ENCODE peak calls at places on chromosomes 3 and 15, in six cellular contexts. W, P, T, J, U and F are unnamed samples.

GRCh38 chr15:66369773-66370651 is 13.5 kb upstream of the TIPIN start:
- DNase-seq in W (peak), P (no peak), T (peak), J (peak), U (no peak), F (no peak)

GRCh38 chr3:159781867-159782266 is 206.8 kb upstream of the IL12A start:
- DNase-seq in W (no peak), P (no peak), T (no peak), J (no peak), U (no peak), F (no peak)

GRCh38 chr15:48112242-48112641 is 8.5 kb upstream of the SLC24A5 start:
- DNase-seq in W (peak), P (peak), T (peak), J (peak), U (peak), F (peak)

GRCh38 chr3:58025824-58026579 is 17.8 kb downstream of the FLNB start:
- DNase-seq in W (peak), P (no peak), T (peak), J (no peak), U (no peak), F (no peak)

GRCh38 chr15:65856821-65857455 is 12.4 kb upstream of the RAB11A start:
- DNase-seq in W (peak), P (peak), T (peak), J (peak), U (peak), F (peak)

GRCh38 chr3:43905157-43905556 is 214.4 kb downstream of the ABHD5 start:
- DNase-seq in W (no peak), P (no peak), T (no peak), J (no peak), U (no peak), F (no peak)

GRCh38 chr3:71369733-71370391 is 213.7 kb downstream of the FOXP1 start:
- DNase-seq in W (no peak), P (no peak), T (peak), J (no peak), U (no peak), F (no peak)

GRCh38 chr3:194900886-194901522 is 215.3 kb downstream of the FAM43A start:
- DNase-seq in W (no peak), P (peak), T (no peak), J (no peak), U (no peak), F (no peak)

GRCh38 chr3:11613319-11613718 is 30.4 kb downstream of the VGLL4 start:
- DNase-seq in W (no peak), P (no peak), T (no peak), J (no peak), U (no peak), F (no peak)

GRCh38 chr3:125055165-125055912 is 458 bp downstream of the HEG1 start:
- DNase-seq in W (no peak), P (peak), T (peak), J (no peak), U (no peak), F (no peak)
- H3K4ac ChIP-seq in W (peak), P (no peak), T (peak), J (peak), U (no peak), F (no peak)

DNA sequence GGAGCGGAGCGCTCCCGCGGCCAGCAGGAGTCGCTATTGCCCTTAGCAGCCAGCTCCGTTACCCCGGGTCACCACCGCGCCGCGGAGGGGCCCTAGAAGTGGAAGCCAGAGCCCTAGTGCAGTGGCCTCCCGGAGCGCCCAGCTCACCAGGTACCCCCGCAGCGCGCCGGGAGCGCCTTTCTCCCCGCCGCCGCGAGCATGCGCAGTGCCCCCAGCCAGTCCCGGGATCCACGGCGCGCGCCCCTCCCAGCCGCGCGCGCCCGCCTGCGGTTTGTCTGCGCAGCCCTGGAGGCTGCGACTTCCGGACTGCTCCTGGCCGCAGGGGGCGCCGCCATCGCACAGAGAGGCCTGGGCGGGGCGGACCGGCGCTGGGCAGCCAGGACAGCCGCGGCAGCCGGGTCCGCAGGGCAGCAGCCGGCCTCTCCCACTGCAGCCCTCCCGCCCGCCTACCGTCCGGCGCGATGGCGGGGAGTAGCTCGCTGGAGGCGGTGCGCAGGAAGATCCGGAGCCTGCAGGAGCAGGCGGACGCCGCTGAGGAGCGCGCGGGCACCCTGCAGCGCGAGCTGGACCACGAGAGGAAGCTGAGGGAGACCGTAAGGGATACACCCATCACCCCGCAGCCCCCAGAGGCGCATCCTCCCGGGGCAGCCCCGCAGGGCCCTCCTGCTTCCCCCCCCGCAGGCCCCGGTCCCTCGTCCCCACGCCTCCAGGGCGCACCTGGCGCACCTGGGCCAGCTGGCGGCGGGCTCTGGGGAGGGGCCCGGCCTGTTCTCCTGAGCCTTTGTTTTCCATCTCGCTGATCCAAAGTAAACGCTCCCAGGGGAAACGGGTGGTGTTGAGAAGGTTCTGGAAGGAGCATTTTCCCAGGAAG is 5.8 kb downstream of the TPM1 start:
- DNase-seq in W (peak), P (peak), T (peak), J (peak), U (peak), F (peak)
- H3K4ac ChIP-seq in W (peak), P (no peak), T (peak), J (peak), U (no peak), F (no peak)

GRCh38 chr3:52044869-52045616 is 11.3 kb downstream of the DUSP7 start:
- DNase-seq in W (no peak), P (peak), T (no peak), J (peak), U (peak), F (no peak)
- H3K4ac ChIP-seq in W (peak), P (no peak), T (peak), J (no peak), U (no peak), F (no peak)

GRCh38 chr3:38030126-38031021 is 932 bp upstream of the PLCD1 start:
- DNase-seq in W (no peak), P (no peak), T (no peak), J (no peak), U (no peak), F (no peak)

GRCh38 chr3:38031022-38031994 is 1.9 kb upstream of the PLCD1 start:
- DNase-seq in W (no peak), P (no peak), T (no peak), J (peak), U (no peak), F (no peak)

GRCh38 chr3:38027466-38028465 is 1.7 kb downstream of the PLCD1 start:
- DNase-seq in W (peak), P (no peak), T (no peak), J (no peak), U (no peak), F (no peak)

GRCh38 chr3:38028621-38029361 is 651 bp downstream of the PLCD1 start:
- DNase-seq in W (peak), P (peak), T (no peak), J (no peak), U (no peak), F (peak)

GRCh38 chr3:38029400-38030125 is at the start of gene PLCD1:
- DNase-seq in W (peak), P (peak), T (no peak), J (peak), U (peak), F (peak)
- H3K4ac ChIP-seq in W (no peak), P (peak), T (peak), J (no peak), U (no peak), F (peak)

GRCh38 chr15:71658827-71659729 is 151.3 kb upstream of the NR2E3 start:
- DNase-seq in W (no peak), P (no peak), T (no peak), J (no peak), U (no peak), F (no peak)
- H3K4ac ChIP-seq in W (no peak), P (no peak), T (no peak), J (no peak), U (no peak), F (no peak)

GRCh38 chr3:108589081-108589997 is at the start of the genes CIP2A and DZIP3:
- DNase-seq in W (peak), P (peak), T (peak), J (peak), U (peak), F (peak)
- H3K4ac ChIP-seq in W (no peak), P (peak), T (peak), J (peak), U (no peak), F (no peak)

DNA sequence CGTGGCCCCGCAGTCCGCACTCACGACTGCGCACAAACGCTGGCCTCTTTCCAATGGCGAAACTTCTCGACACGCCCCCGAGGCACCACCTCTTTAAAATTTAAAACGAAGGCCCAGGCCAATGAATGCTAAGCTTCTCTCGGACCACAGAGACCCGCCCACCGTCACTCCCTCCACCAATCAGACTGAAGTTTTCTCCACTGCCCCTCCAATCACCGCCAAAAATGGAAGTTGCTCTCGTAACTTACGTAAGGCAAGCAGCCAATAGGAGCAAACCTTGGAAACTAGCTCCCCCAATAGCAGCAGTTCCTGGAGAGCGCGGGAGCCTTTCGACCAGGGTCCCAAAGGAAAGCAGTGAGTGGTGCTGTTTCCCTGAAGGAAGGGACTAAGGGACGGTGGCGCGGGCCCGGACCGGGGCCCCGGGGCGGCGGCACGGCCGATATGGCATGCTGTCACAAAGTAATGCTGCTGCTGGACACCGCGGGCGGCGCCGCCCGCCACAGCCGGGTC is at the start of gene TICRR:
- DNase-seq in W (peak), P (peak), T (peak), J (peak), U (peak), F (peak)
- H3K4ac ChIP-seq in W (no peak), P (no peak), T (no peak), J (peak), U (no peak), F (no peak)

GRCh38 chr3:110576962-110577361 is 494.7 kb upstream of the NECTIN3 start:
- DNase-seq in W (peak), P (peak), T (peak), J (peak), U (peak), F (peak)
- H3K4ac ChIP-seq in W (no peak), P (no peak), T (peak), J (peak), U (no peak), F (no peak)

DNA sequence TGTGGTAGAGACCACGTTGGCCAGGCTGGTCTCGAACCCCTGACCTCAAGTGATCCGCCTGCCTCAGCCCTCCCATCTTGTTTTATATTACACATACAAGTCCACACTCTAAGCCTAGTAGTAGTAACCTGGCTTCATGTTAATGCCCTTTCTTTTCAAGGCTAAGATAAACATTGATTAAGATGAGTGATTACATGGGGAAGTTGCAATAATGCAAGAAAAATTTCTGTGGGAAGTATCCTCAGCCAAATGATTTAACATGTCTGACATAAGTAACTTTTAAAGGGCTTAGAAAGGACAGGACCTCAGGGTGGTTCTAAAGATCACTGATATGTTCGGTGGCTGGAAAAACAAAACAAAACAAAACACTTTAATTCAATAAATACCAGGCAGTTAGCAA is 72.1 kb downstream of the SFMBT1 start:
- DNase-seq in W (no peak), P (no peak), T (peak), J (no peak), U (no peak), F (no peak)
- H3K4ac ChIP-seq in W (no peak), P (no peak), T (no peak), J (no peak), U (no peak), F (no peak)